ENCODE peak calls at places on chromosome 19, in four cellular contexts. Z, K, M and R are unnamed samples.

GRCh38 chr19:30896551-30896950 is 452.7 kb downstream of the TSHZ3 start:
- DNase-seq in K (no peak), M (no peak), Z (no peak), R (no peak)

GRCh38 chr19:47792616-47793015 is 11.7 kb downstream of the TPRX1 start:
- DNase-seq in K (no peak), Z (no peak), M (no peak), R (no peak)

GRCh38 chr19:46718157-46718933 is 1.4 kb upstream of the PRKD2 start:
- DNase-seq in K (no peak), Z (no peak), M (no peak), R (no peak)

GRCh38 chr19:41969196-41969595 is 10.1 kb upstream of the RABAC1 start:
- DNase-seq in K (no peak), M (no peak), Z (no peak), R (no peak)

GRCh38 chr19:38596057-38596981 is 21.4 kb downstream of the MAP4K1 start:
- DNase-seq in Z (peak), K (no peak), M (peak), R (no peak)

GRCh38 chr19:14954071-14954655 is 12.9 kb downstream of the OR7C2 start:
- DNase-seq in Z (no peak), K (no peak), M (peak), R (no peak)

GRCh38 chr19:10142701-10143375 is 23.1 kb upstream of the EIF3G start:
- DNase-seq in Z (no peak), K (no peak), M (no peak), R (no peak)

GRCh38 chr19:42018503-42019193 is 24.6 kb upstream of the ATP1A3 start:
- DNase-seq in K (no peak), Z (no peak), M (no peak), R (no peak)

GRCh38 chr19:33447336-33448158 is 74.0 kb downstream of the CEBPG start:
- DNase-seq in M (no peak), Z (no peak), K (no peak), R (no peak)

GRCh38 chr19:13953021-13953531 is 767 bp downstream of the DCAF15 start:
- DNase-seq in Z (no peak), K (no peak), M (no peak), R (no peak)

GRCh38 chr19:566403-566802 is 6.0 kb upstream of the BSG start:
- DNase-seq in Z (peak), M (no peak), K (no peak), R (no peak)

GRCh38 chr19:43446746-43447489 is 18.5 kb downstream of the LYPD3 start:
- DNase-seq in K (peak), M (peak), Z (peak), R (peak)

GRCh38 chr19:3284759-3285646 is 60.5 kb downstream of the CELF5 start:
- DNase-seq in K (no peak), M (peak), Z (peak), R (no peak)

GRCh38 chr19:45638930-45639729 is at the start of gene EML2:
- DNase-seq in M (peak), Z (peak), K (peak), R (peak)

GRCh38 chr19:1087813-1088418 is 7.3 kb downstream of the POLR2E start:
- DNase-seq in K (peak), Z (no peak), M (no peak), R (no peak)

GRCh38 chr19:30696514-30696913 is 324.3 kb downstream of the ZNF536 start:
- DNase-seq in M (peak), K (no peak), Z (peak), R (no peak)

GRCh38 chr19:48830965-48831364 is 5.3 kb downstream of the HSD17B14 start:
- DNase-seq in M (no peak), K (no peak), Z (no peak), R (no peak)

GRCh38 chr19:1131718-1132552 is 28.1 kb downstream of the GPX4 start:
- DNase-seq in Z (no peak), K (peak), M (no peak), R (peak)

GRCh38 chr19:1079566-1080111 is 12.7 kb downstream of the ARHGAP45 start:
- DNase-seq in K (no peak), M (no peak), Z (peak), R (no peak)

GRCh38 chr19:40416918-40417713 is 3.9 kb upstream of the PRX start:
- DNase-seq in K (peak), M (no peak), Z (no peak), R (no peak)

GRCh38 chr19:6616011-6616410 is 25.1 kb upstream of the CD70 start:
- DNase-seq in Z (no peak), M (no peak), K (no peak), R (no peak)

GRCh38 chr19:12526542-12526941 is 24.7 kb downstream of the ZNF564 start:
- DNase-seq in M (no peak), K (no peak), Z (no peak), R (no peak)

GRCh38 chr19:5492813-5493409 is 37.7 kb downstream of the ZNRF4 start:
- DNase-seq in K (no peak), Z (no peak), M (no peak), R (no peak)

GRCh38 chr19:33370783-33371182 is 2.7 kb upstream of the CEBPG start:
- DNase-seq in M (no peak), Z (no peak), K (no peak), R (no peak)

GRCh38 chr19:33784432-33784831 is 12.2 kb upstream of the KCTD15 start:
- DNase-seq in K (no peak), M (no peak), Z (no peak), R (no peak)

GRCh38 chr19:2775556-2776430 is 7.3 kb downstream of the SGTA start:
- DNase-seq in K (peak), Z (no peak), M (no peak), R (peak)

GRCh38 chr19:531753-532571 is at the start of gene CDC34:
- DNase-seq in K (no peak), M (no peak), Z (peak), R (no peak)

GRCh38 chr19:57776764-57777296 is 7.4 kb downstream of the ZNF586 start:
- DNase-seq in Z (no peak), M (no peak), K (no peak), R (no peak)

GRCh38 chr19:10004617-10005016 is 5.7 kb downstream of the COL5A3 start:
- DNase-seq in K (no peak), Z (no peak), M (no peak), R (no peak)

DNA sequence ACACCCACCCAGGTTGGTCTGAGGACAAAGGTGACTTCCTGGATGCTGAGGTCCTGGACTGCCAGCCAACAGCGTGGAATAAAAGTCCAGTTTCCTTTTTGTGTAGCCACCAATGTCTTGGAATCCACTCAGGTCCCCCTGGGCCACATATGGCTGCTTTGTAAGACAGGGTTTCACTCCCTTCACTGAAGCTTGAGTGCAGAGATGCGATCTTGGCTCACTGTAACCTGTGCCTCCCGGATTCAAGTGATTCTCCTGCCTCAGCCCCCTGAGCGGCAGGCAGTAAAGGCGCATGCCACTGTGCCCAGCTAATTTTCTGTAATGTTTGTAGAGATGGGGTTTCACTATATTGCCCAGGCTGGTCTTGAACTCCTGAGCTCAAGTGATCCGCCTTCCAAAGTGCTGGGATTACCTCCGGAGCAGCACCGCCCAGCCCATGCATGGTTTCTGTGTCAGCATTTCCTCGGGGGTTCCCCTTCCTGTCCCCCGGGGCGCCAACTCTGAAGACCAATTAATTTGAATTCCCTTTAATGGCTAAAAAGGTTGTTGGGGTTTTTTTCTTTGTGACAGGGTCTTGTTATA is 17.5 kb downstream of the KANK2 start:
- DNase-seq in Z (no peak), M (no peak), K (no peak), R (no peak)
- H3K27ac ChIP-seq in Z (no peak), M (no peak), K (peak), R (peak)

GRCh38 chr19:4454621-4454951 is 3.0 kb downstream of the UBXN6 start:
- DNase-seq in M (no peak), Z (no peak), K (no peak), R (no peak)
- H3K4me3 ChIP-seq in M (no peak), Z (no peak), K (no peak), R (no peak)

DNA sequence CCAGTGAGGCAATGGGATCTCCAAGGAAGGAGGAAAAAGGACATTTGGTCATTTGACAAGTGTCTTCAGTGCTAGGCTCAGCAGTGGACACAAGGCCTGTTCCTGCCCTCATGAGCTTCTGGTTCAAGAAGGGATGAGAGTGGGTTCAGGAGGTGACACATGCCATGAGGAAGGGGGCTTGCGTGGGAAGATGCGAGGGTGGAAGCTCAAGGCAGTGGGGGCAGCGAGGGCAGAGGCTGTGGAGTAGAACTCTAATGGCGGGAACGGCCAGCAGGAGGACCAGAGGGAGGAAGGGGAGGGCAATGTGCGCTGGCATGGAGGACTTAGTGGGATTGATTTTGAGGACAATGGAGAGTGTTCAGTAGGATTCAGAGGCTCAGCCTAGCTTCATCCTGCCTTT is 3.3 kb downstream of the PIK3R2 start:
- DNase-seq in K (no peak), M (no peak), Z (no peak), R (no peak)
- H3K27ac ChIP-seq in K (peak), M (peak), Z (peak), R (peak)

DNA sequence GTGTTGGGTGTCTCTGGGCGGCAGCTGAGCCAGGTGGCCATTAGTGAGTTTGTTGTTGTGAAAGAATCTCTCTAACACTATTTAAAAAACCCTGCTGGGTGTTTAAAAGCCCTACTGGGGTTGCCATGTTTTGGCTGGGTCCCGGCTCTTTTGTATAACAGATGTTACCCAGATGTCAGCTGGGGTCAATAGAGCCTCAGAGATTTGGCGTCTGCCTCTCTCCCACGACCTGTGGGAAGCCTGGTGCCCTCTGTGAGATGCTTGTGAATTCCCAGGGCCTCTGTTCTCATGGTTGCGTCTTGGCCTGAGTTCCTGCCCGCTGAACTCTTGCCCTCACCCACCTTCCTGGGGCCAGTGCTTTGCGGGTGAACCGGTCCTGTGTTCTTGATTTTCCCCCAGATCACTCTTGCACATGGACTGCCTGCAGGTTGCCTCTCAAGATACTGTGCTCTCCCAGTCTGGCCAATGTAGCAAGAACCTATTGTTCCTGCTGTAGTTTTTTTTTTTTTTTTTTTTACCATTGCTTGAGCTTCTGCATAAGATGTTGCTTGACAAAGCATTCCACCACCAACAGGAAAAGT is 9.5 kb downstream of the NFILZ start:
- DNase-seq in K (no peak), M (no peak), Z (no peak), R (no peak)
- H3K4me3 ChIP-seq in K (no peak), M (no peak), Z (no peak), R (no peak)

GRCh38 chr19:16330811-16331690 is 6.4 kb downstream of the KLF2 start:
- DNase-seq in Z (no peak), M (no peak), K (no peak), R (no peak)
- H3K27ac ChIP-seq in Z (no peak), M (no peak), K (peak), R (peak)

GRCh38 chr19:35644987-35645679 is 3.0 kb upstream of the COX6B1 start:
- DNase-seq in Z (peak), M (peak), K (peak), R (peak)
- H3K4me3 ChIP-seq in Z (peak), M (peak), K (peak), R (peak)